ENCODE peak calls at places on chromosome 14, in four cellular contexts. V is right cardiac atrium, F is progenitor cell of endocrine pancreas, R is aorta. W is an unnamed sample.
A peak's percentile ranks its signal among the peaks of the same experiment; 100 is the strongest.

GRCh38 chr14:24876996-24877395 is 173.0 kb downstream of the STXBP6 start:
- DNase-seq in R (no peak), F (no peak), V (no peak), W (no peak)

GRCh38 chr14:103259801-103260628 is 74.0 kb upstream of the EIF5 start:
- DNase-seq in R (peak; percentile 56), F (no peak), V (no peak), W (no peak)

GRCh38 chr14:36214476-36215216 is 38.1 kb upstream of the PTCSC3 start:
- DNase-seq in V (no peak), F (no peak), R (no peak), W (no peak)

GRCh38 chr14:85300119-85300518 is 229.8 kb upstream of the FLRT2 start:
- DNase-seq in R (no peak), F (no peak), V (no peak), W (no peak)

GRCh38 chr14:95431199-95432145 is 85.0 kb downstream of the SYNE3 start:
- DNase-seq in R (peak; percentile 23), F (no peak), V (no peak), W (no peak)

GRCh38 chr14:49908433-49908782 is 15.5 kb downstream of the ARF6 start:
- DNase-seq in V (no peak), F (no peak), R (no peak), W (no peak)

GRCh38 chr14:104794099-104794498 is 1.4 kb downstream of the AKT1 start:
- DNase-seq in V (peak; percentile 75), F (peak; percentile 34), R (no peak), W (no peak)

GRCh38 chr14:21078287-21078686 is 8.2 kb downstream of the ARHGEF40 start:
- DNase-seq in R (no peak), F (no peak), V (no peak), W (no peak)

GRCh38 chr14:37894463-37894862 is 299.0 kb downstream of the TTC6 start:
- DNase-seq in V (no peak), F (no peak), R (no peak), W (no peak)

GRCh38 chr14:28754209-28754985 is 12.2 kb upstream of the FOXG1 start:
- DNase-seq in V (no peak), R (no peak), F (no peak), W (no peak)

GRCh38 chr14:72552236-72552635 is 341.7 kb downstream of the DPF3 start:
- DNase-seq in V (no peak), R (no peak), F (no peak), W (no peak)

GRCh38 chr14:106831322-106831720 is 1304.9 kb downstream of the TMEM121 start:
- DNase-seq in R (peak; percentile 50), F (no peak), V (no peak), W (no peak)

GRCh38 chr14:95828649-95829265 is 47.9 kb upstream of the TUNAR start:
- DNase-seq in V (no peak), F (no peak), R (no peak), W (no peak)

GRCh38 chr14:92625213-92625612 is 111.6 kb downstream of the RIN3 start:
- DNase-seq in V (no peak), F (no peak), R (no peak), W (no peak)

GRCh38 chr14:47675489-47676300 is at the start of gene MDGA2:
- DNase-seq in R (no peak), F (no peak), V (no peak), W (no peak)

GRCh38 chr14:50001999-50002925 is 109.4 kb downstream of the ARF6 start:
- DNase-seq in F (no peak), V (no peak), R (peak; percentile 60), W (peak; percentile 46)

GRCh38 chr14:43692706-43693105 is 814.4 kb downstream of the FSCB start:
- DNase-seq in F (no peak), R (no peak), V (no peak), W (no peak)

GRCh38 chr14:104218361-104219180 is 80.2 kb downstream of the KIF26A start:
- DNase-seq in V (no peak), F (no peak), R (no peak), W (no peak)